ENCODE peak calls at places on chromosome 17, in seven cellular contexts. Q is HepG2, A is GM12892, C is K562, U is H1, D is SK-N-SH, L is GM12878. G is an unnamed sample.

GRCh38 chr17:65554568-65555223 is 6.8 kb downstream of the AXIN2 start:
- DNase-seq in U (no peak), D (no peak), L (no peak), A (no peak), Q (no peak), C (no peak), G (no peak)

GRCh38 chr17:79799174-79799537 is 2.3 kb upstream of the CBX8 start:
- DNase-seq in D (peak), L (no peak), C (no peak), U (no peak), A (no peak), Q (no peak), G (no peak)

GRCh38 chr17:6572997-6573396 is 16.6 kb upstream of the PITPNM3 start:
- DNase-seq in D (no peak), C (no peak), U (no peak), A (no peak), L (no peak), Q (no peak), G (no peak)

GRCh38 chr17:79174905-79175856 is 100.6 kb downstream of the ENGASE start:
- DNase-seq in U (no peak), A (no peak), L (no peak), C (no peak), Q (no peak), D (no peak), G (no peak)

GRCh38 chr17:19948100-19948943 is 29.3 kb downstream of the AKAP10 start:
- DNase-seq in Q (no peak), L (no peak), A (no peak), C (no peak), D (no peak), U (no peak), G (no peak)

GRCh38 chr17:47687748-47688147 is 6.2 kb upstream of the TBKBP1 start:
- DNase-seq in Q (no peak), L (no peak), C (no peak), U (no peak), D (peak), A (no peak), G (no peak)

GRCh38 chr17:44001461-44001920 is 2.9 kb upstream of the NAGS start:
- DNase-seq in L (no peak), Q (peak), U (no peak), A (no peak), D (no peak), C (no peak), G (no peak)

GRCh38 chr17:18197535-18198194 is 14.0 kb downstream of the ALKBH5 start:
- DNase-seq in D (no peak), U (no peak), A (no peak), L (no peak), Q (no peak), C (no peak), G (no peak)

GRCh38 chr17:859461-860195 is 77.5 kb downstream of the MRM3 start:
- DNase-seq in A (no peak), C (no peak), L (no peak), D (no peak), U (no peak), Q (no peak), G (no peak)

GRCh38 chr17:62755139-62755851 is 52.8 kb downstream of the MARCHF10 start:
- DNase-seq in D (peak), U (no peak), C (no peak), A (no peak), Q (no peak), L (no peak), G (no peak)

GRCh38 chr17:48597775-48598631 is 4.4 kb upstream of the HOXB5 start:
- DNase-seq in L (no peak), A (peak), U (no peak), C (no peak), D (no peak), Q (no peak), G (peak)

GRCh38 chr17:64368277-64368676 is 22.4 kb downstream of the PECAM1 start:
- DNase-seq in C (no peak), Q (no peak), L (no peak), U (no peak), D (no peak), A (no peak), G (no peak)

GRCh38 chr17:73722163-73722562 is 77.9 kb upstream of the SDK2 start:
- DNase-seq in L (no peak), D (peak), A (no peak), U (no peak), Q (no peak), C (no peak), G (no peak)

GRCh38 chr17:50175035-50175788 is 9.4 kb downstream of the SGCA start:
- DNase-seq in D (no peak), A (no peak), L (no peak), Q (no peak), U (no peak), C (no peak), G (no peak)

GRCh38 chr17:5793899-5794298 is 209.6 kb upstream of the NLRP1 start:
- DNase-seq in C (no peak), D (no peak), A (no peak), U (peak), L (no peak), Q (no peak), G (no peak)

GRCh38 chr17:80498242-80498919 is 22.0 kb upstream of the NPTX1 start:
- DNase-seq in A (no peak), Q (peak), L (no peak), U (no peak), C (no peak), D (no peak), G (no peak)

GRCh38 chr17:48153711-48154642 is 46.4 kb downstream of the SNX11 start:
- DNase-seq in Q (peak), L (no peak), D (peak), A (no peak), C (peak), U (no peak), G (no peak)

GRCh38 chr17:76532072-76532651 is 5.3 kb downstream of the CYGB start:
- DNase-seq in U (no peak), D (no peak), C (no peak), A (no peak), Q (peak), L (no peak), G (no peak)

GRCh38 chr17:3381957-3382356 is 4.2 kb downstream of the OR3A2 start:
- DNase-seq in D (no peak), U (no peak), A (no peak), L (no peak), C (no peak), Q (no peak), G (no peak)

GRCh38 chr17:12302711-12303110 is 282.0 kb downstream of the MAP2K4 start:
- DNase-seq in L (no peak), U (no peak), C (no peak), D (no peak), Q (no peak), A (no peak), G (no peak)

GRCh38 chr17:64155751-64156544 is 26.0 kb upstream of the ERN1 start:
- DNase-seq in Q (peak), D (no peak), U (no peak), C (no peak), L (no peak), A (no peak), G (no peak)

GRCh38 chr17:75367312-75367711 is 38.2 kb downstream of the GRB2 start:
- DNase-seq in D (no peak), A (no peak), Q (no peak), U (no peak), C (no peak), L (no peak), G (no peak)

GRCh38 chr17:60231234-60231633 is 81.5 kb downstream of the CA4 start:
- DNase-seq in D (peak), C (no peak), U (no peak), Q (peak), A (no peak), L (no peak), G (no peak)

GRCh38 chr17:37708616-37709212 is 36.1 kb downstream of the HNF1B start:
- DNase-seq in A (no peak), Q (peak), C (no peak), L (no peak), D (no peak), U (no peak), G (no peak)

GRCh38 chr17:43363926-43364285 is 34.9 kb upstream of the ARL4D start:
- DNase-seq in Q (no peak), D (no peak), L (no peak), U (no peak), C (no peak), A (no peak), G (no peak)

GRCh38 chr17:43758497-43759174 is at the start of gene SOST:
- DNase-seq in U (no peak), L (no peak), C (peak), Q (no peak), D (no peak), A (no peak), G (no peak)

GRCh38 chr17:42553161-42553818 is 567 bp downstream of the HSD17B1 start:
- DNase-seq in A (no peak), L (no peak), Q (no peak), U (no peak), C (peak), D (peak), G (no peak)

GRCh38 chr17:47776330-47777197 is 43.5 kb downstream of the TBX21 start:
- DNase-seq in C (peak), U (no peak), L (no peak), Q (peak), A (peak), D (peak), G (peak)

GRCh38 chr17:58679263-58680037 is 12.4 kb downstream of the TEX14 start:
- DNase-seq in D (no peak), U (no peak), A (no peak), L (peak), C (peak), Q (peak), G (peak)
- TF ChIP-seq POLR2AphosphoS5 in D (peak), U (peak), A (peak), L (peak), C (peak), Q (peak), G (peak)

DNA sequence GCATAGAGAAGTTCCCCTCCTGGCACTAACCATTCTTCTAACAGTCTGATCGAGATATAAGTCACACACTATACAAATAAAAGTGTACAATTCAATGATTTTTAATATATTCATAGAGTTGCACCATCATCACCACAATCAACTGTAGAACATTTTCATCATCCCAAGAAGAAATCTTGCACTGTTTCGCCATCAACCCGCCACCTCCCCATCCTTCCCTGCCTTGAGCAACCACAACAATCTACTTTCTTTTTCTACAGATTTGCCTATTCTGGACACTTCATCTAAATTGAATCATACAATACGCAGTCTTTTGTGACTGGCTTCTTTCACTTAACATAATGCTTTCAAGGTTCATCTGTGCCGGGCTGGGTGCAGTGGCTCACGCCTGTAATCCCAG is 33.0 kb upstream of the GUCY2D start:
- DNase-seq in Q (no peak), A (no peak), L (no peak), D (no peak), C (no peak), U (no peak), G (no peak)
- TF ChIP-seq TAF1 in Q (no peak), A (no peak), L (no peak), D (no peak), C (no peak), U (no peak), G (no peak)

GRCh38 chr17:38867179-38867994 is 2.5 kb upstream of the LASP1 start:
- DNase-seq in D (no peak), Q (peak), C (peak), L (peak), A (no peak), U (peak), G (no peak)

GRCh38 chr17:38870259-38871165 is 654 bp downstream of the LASP1 start:
- DNase-seq in L (no peak), A (peak), D (peak), Q (peak), C (peak), U (no peak), G (peak)

GRCh38 chr17:38869647-38870258 is at the start of gene LASP1:
- DNase-seq in D (peak), A (peak), C (peak), L (peak), Q (peak), U (peak), G (peak)

GRCh38 chr17:38868968-38869646 is 751 bp upstream of the LASP1 start:
- DNase-seq in L (peak), D (peak), U (peak), Q (peak), A (no peak), C (peak), G (no peak)

GRCh38 chr17:38868095-38868967 is 1.5 kb upstream of the LASP1 start:
- DNase-seq in A (no peak), L (peak), D (no peak), U (no peak), Q (peak), C (no peak), G (no peak)
- TF ChIP-seq POLR2AphosphoS5 in A (no peak), L (no peak), D (no peak), U (no peak), Q (peak), C (no peak), G (no peak)

GRCh38 chr17:17146791-17147406 is 59.2 kb downstream of the PLD6 start:
- DNase-seq in U (no peak), L (no peak), A (no peak), Q (peak), D (no peak), C (no peak), G (no peak)

GRCh38 chr17:17150450-17150804 is 55.7 kb downstream of the PLD6 start:
- DNase-seq in U (no peak), A (no peak), C (no peak), D (no peak), L (peak), Q (no peak), G (no peak)

GRCh38 chr17:17149520-17150449 is 56.3 kb downstream of the PLD6 start:
- DNase-seq in D (no peak), L (no peak), Q (no peak), U (no peak), C (no peak), A (no peak), G (no peak)

GRCh38 chr17:17144916-17145665 is 61.0 kb downstream of the PLD6 start:
- DNase-seq in D (no peak), L (no peak), Q (no peak), U (no peak), A (no peak), C (no peak), G (no peak)

GRCh38 chr17:17147821-17148220 is 58.3 kb downstream of the PLD6 start:
- DNase-seq in Q (no peak), A (no peak), L (no peak), U (no peak), C (no peak), D (no peak), G (no peak)
- TF ChIP-seq TAF1 in Q (no peak), A (no peak), L (no peak), U (no peak), C (no peak), D (no peak), G (no peak)

GRCh38 chr17:68036304-68037147 is 991 bp downstream of the KPNA2 start:
- DNase-seq in Q (no peak), A (no peak), D (no peak), C (no peak), L (no peak), U (no peak), G (no peak)
- TF ChIP-seq POLR2AphosphoS5 in Q (no peak), A (no peak), D (no peak), C (no peak), L (no peak), U (no peak), G (no peak)

DNA sequence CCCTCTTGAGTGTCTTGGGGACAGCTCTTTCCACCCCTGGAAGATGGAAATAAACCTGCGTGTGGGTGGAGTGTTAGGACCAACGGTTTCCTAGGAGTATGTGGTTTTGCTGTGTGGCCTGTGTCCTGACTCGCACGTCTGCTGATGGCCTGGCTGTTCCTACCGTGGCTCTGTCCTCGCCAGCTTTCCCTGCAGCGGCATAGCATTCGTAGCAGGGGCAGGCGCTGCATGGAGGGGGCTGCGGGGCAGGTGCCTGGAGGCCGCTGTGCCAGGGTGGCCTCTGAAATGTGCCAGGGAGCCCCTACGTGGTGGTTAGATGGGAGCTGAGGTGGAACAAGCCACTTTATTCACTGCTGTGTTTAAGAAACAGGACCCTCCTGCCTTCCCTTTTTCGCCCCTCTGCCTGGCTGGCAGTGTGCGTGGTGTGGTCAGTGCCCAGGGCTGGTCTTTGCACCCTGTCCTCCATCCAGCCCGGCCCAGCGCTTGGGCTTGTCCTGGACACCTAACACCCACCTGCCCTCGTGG is 10.6 kb downstream of the SLC16A3 start:
- DNase-seq in C (no peak), Q (no peak), U (no peak), A (no peak), L (no peak), D (no peak), G (no peak)
- TF ChIP-seq TAF1 in C (no peak), Q (no peak), U (no peak), A (no peak), L (no peak), D (no peak), G (no peak)

DNA sequence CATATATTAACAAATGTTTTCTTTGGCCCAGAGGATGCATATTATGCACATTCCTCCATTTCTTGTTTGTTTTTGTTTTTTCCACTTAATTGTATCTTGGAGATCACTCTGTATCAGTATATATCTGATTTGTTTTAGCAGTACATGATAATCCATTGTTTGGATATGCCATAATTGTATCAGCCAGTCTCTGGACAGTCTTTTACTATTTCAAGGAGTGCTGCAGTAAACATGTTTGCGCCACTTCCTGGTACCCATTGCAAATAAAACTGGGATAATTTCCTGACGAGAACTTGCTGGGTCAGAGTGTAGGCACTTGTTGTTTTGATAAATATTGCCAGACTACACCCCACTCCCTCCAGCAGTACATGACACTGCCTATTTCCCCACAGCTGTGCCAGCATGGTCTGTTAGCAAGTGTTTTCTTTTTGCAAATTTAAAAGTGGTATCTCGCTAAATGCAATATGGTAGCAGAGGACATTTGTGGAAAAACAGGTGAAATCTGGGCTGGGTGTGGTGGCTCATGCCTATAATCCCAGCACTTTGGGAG is 4.9 kb upstream of the TMEM11 start:
- DNase-seq in D (no peak), L (no peak), A (no peak), Q (no peak), U (no peak), C (no peak), G (no peak)
- TF ChIP-seq POLR2AphosphoS5 in D (no peak), L (no peak), A (no peak), Q (no peak), U (no peak), C (no peak), G (no peak)